ENCODE peak calls at places on chromosomes 7 and 10, in nine cellular contexts. S, Y, A, O, D, N, H, Z and W are unnamed samples.

GRCh38 chr10:68333452-68333851 is 724 bp upstream of the PBLD start:
- DNase-seq in Z (no peak), D (no peak), O (no peak), N (no peak), A (no peak), H (no peak), S (no peak), Y (no peak), W (no peak)

GRCh38 chr10:79286318-79286951 is 60.8 kb upstream of the PPIF start:
- DNase-seq in H (peak; percentile 89), A (no peak), Y (no peak), S (peak; percentile 61), O (peak; percentile 66), D (peak; percentile 55), Z (peak; percentile 77), N (peak; percentile 75), W (no peak)

GRCh38 chr10:52805414-52806285 is 33.1 kb upstream of the MBL2 start:
- DNase-seq in N (no peak), Z (no peak), A (no peak), O (no peak), H (no peak), S (no peak), D (no peak), Y (no peak), W (no peak)

GRCh38 chr7:121180436-121181063 is 148.2 kb upstream of the WNT16 start:
- DNase-seq in A (no peak), Z (no peak), Y (no peak), N (no peak), D (no peak), S (no peak), O (no peak), H (no peak), W (no peak)

GRCh38 chr10:50624866-50625491 is 1.2 kb upstream of the SGMS1 start:
- DNase-seq in N (peak; percentile 52), Y (peak; percentile 66), O (peak; percentile 31), A (peak; percentile 78), D (peak; percentile 57), H (peak; percentile 81), S (peak; percentile 24), Z (peak; percentile 50), W (no peak)

GRCh38 chr10:61845196-61845949 is 56.1 kb upstream of the ARID5B start:
- DNase-seq in H (no peak), Z (no peak), S (no peak), N (no peak), D (no peak), Y (no peak), O (no peak), A (no peak), W (no peak)

GRCh38 chr10:48478980-48479811 is 125.7 kb downstream of the ARHGAP22 start:
- DNase-seq in S (no peak), O (no peak), H (no peak), Y (no peak), Z (no peak), A (no peak), D (no peak), N (no peak), W (peak; percentile 62)

GRCh38 chr7:117068511-117069155 is 115.3 kb downstream of the ST7 start:
- DNase-seq in Y (no peak), S (no peak), O (no peak), D (no peak), A (no peak), H (no peak), N (no peak), Z (no peak), W (no peak)

GRCh38 chr7:47890125-47890524 is 58.1 kb downstream of the PKD1L1 start:
- DNase-seq in A (no peak), O (no peak), H (no peak), Z (no peak), Y (no peak), N (no peak), D (no peak), S (no peak), W (no peak)

GRCh38 chr7:19575909-19576557 is 132.8 kb downstream of the POLR1F start:
- DNase-seq in S (no peak), Y (no peak), D (no peak), A (no peak), N (no peak), O (no peak), H (no peak), Z (no peak), W (no peak)

GRCh38 chr7:44729949-44730590 is 18.6 kb upstream of the ZMIZ2 start:
- DNase-seq in Y (no peak), H (no peak), Z (no peak), A (no peak), S (no peak), N (no peak), D (no peak), O (no peak), W (no peak)

GRCh38 chr7:12771378-12771877 is 84.0 kb downstream of the ARL4A start:
- DNase-seq in H (no peak), Y (no peak), A (no peak), O (no peak), D (peak; percentile 15), S (no peak), N (no peak), Z (no peak), W (no peak)

GRCh38 chr7:106178593-106179134 is 66.6 kb upstream of the SYPL1 start:
- DNase-seq in Y (no peak), Z (no peak), N (no peak), A (peak; percentile 48), H (peak; percentile 56), O (no peak), S (no peak), D (no peak), W (no peak)

GRCh38 chr7:35499226-35499625 is 195.7 kb downstream of the HERPUD2 start:
- DNase-seq in Z (no peak), Y (no peak), H (no peak), D (no peak), O (no peak), S (no peak), A (no peak), N (no peak), W (no peak)

GRCh38 chr10:17238445-17239275 is 10.6 kb downstream of the VIM start:
- DNase-seq in O (no peak), H (no peak), D (no peak), A (peak; percentile 83), Y (peak; percentile 30), S (no peak), Z (no peak), N (no peak), W (no peak)

GRCh38 chr7:50467817-50468610 is 17.9 kb upstream of the FIGNL1 start:
- DNase-seq in Y (peak; percentile 82), A (peak; percentile 70), D (peak; percentile 79), S (peak; percentile 63), H (peak; percentile 85), O (peak; percentile 55), N (peak; percentile 70), Z (peak; percentile 66), W (peak; percentile 82)

GRCh38 chr10:80158598-80159127 is 26.1 kb downstream of the PLAC9 start:
- DNase-seq in Y (no peak), O (no peak), H (peak; percentile 84), A (peak; percentile 94), D (peak; percentile 88), S (no peak), N (no peak), Z (no peak), W (no peak)

GRCh38 chr10:78438094-78438906 is 404.6 kb downstream of the RPS24 start:
- DNase-seq in O (no peak), N (peak; percentile 2), S (no peak), A (no peak), Z (no peak), D (no peak), Y (no peak), H (no peak), W (no peak)

GRCh38 chr10:6924166-6924565 is 344.1 kb upstream of the PRKCQ start:
- DNase-seq in S (no peak), A (peak; percentile 46), Y (no peak), N (no peak), Z (no peak), O (no peak), H (no peak), D (no peak), W (no peak)

GRCh38 chr7:99551329-99551728 is 585 bp downstream of the FAM200A start:
- DNase-seq in S (no peak), D (no peak), Z (no peak), N (no peak), Y (no peak), A (no peak), O (no peak), H (no peak), W (no peak)

GRCh38 chr10:127908106-127908957 is 1.4 kb downstream of the PTPRE start:
- DNase-seq in A (peak; percentile 89), D (no peak), S (no peak), Y (no peak), N (no peak), O (no peak), H (no peak), Z (no peak), W (no peak)

GRCh38 chr10:113221756-113222168 is 271.7 kb downstream of the TCF7L2 start:
- DNase-seq in A (peak; percentile 84), O (no peak), Y (no peak), H (no peak), S (no peak), N (no peak), D (no peak), Z (no peak), W (no peak)

GRCh38 chr10:12609435-12609834 is 260.1 kb downstream of the CAMK1D start:
- DNase-seq in Y (no peak), Z (no peak), A (no peak), N (no peak), H (no peak), D (no peak), S (no peak), O (no peak), W (no peak)

GRCh38 chr7:56062382-56062781 is 1.7 kb upstream of the SUMF2 start:
- DNase-seq in S (no peak), O (no peak), D (no peak), H (no peak), A (peak; percentile 55), N (no peak), Z (no peak), Y (no peak), W (no peak)

GRCh38 chr7:105796365-105796764 is 80.0 kb downstream of the ATXN7L1 start:
- DNase-seq in Y (no peak), O (no peak), Z (no peak), H (no peak), S (no peak), N (no peak), A (no peak), D (no peak), W (no peak)